ENCODE peak calls at places on chromosomes 11 and 22, in seven cellular contexts. One of them, this sample, is unnamed. For H3K36me3, the result is how much of the 10 kb centered on the place peaks cover.

GRCh38 chr11:114623720-114624119 is 28.1 kb upstream of the NXPE4 start:
- DNase-seq in naive thymus-derived CD4-positive, alpha-beta T cell: no peak
- DNase-seq in heart left ventricle: no peak
- DNase-seq in tibial nerve: no peak
- DNase-seq in mucosa of descending colon: no peak
- DNase-seq in IMR-90: no peak
- DNase-seq in adipocyte: no peak
- DNase-seq in this sample: no peak

GRCh38 chr11:11843233-11843632 is 1.5 kb downstream of the USP47 start:
- DNase-seq in naive thymus-derived CD4-positive, alpha-beta T cell: no peak
- DNase-seq in heart left ventricle: no peak
- DNase-seq in tibial nerve: no peak
- DNase-seq in mucosa of descending colon: no peak
- DNase-seq in IMR-90: peak
- DNase-seq in adipocyte: peak
- DNase-seq in this sample: no peak

GRCh38 chr11:2517016-2517385 is 72.2 kb downstream of the KCNQ1 start:
- DNase-seq in naive thymus-derived CD4-positive, alpha-beta T cell: no peak
- DNase-seq in heart left ventricle: peak
- DNase-seq in tibial nerve: no peak
- DNase-seq in mucosa of descending colon: no peak
- DNase-seq in IMR-90: no peak
- DNase-seq in adipocyte: no peak
- DNase-seq in this sample: peak

GRCh38 chr11:91220476-91221202 is 997.8 kb upstream of the CHORDC1 start:
- DNase-seq in naive thymus-derived CD4-positive, alpha-beta T cell: no peak
- DNase-seq in heart left ventricle: no peak
- DNase-seq in tibial nerve: no peak
- DNase-seq in mucosa of descending colon: no peak
- DNase-seq in IMR-90: peak
- DNase-seq in adipocyte: peak
- DNase-seq in this sample: no peak

GRCh38 chr22:48897959-48898358 is 929.7 kb downstream of the BRD1 start:
- DNase-seq in naive thymus-derived CD4-positive, alpha-beta T cell: no peak
- DNase-seq in heart left ventricle: no peak
- DNase-seq in tibial nerve: no peak
- DNase-seq in mucosa of descending colon: no peak
- DNase-seq in IMR-90: no peak
- DNase-seq in adipocyte: no peak
- DNase-seq in this sample: no peak

GRCh38 chr11:112382561-112382960 is 121.9 kb upstream of the PLET1 start:
- DNase-seq in naive thymus-derived CD4-positive, alpha-beta T cell: no peak
- DNase-seq in heart left ventricle: no peak
- DNase-seq in tibial nerve: no peak
- DNase-seq in mucosa of descending colon: no peak
- DNase-seq in IMR-90: no peak
- DNase-seq in adipocyte: no peak
- DNase-seq in this sample: no peak

GRCh38 chr11:79069504-79069903 is 371.3 kb downstream of the TENM4 start:
- DNase-seq in naive thymus-derived CD4-positive, alpha-beta T cell: no peak
- DNase-seq in heart left ventricle: no peak
- DNase-seq in tibial nerve: no peak
- DNase-seq in mucosa of descending colon: no peak
- DNase-seq in IMR-90: no peak
- DNase-seq in adipocyte: no peak
- DNase-seq in this sample: peak

GRCh38 chr11:9250139-9250582 is 15.0 kb downstream of the DENND5A start:
- DNase-seq in naive thymus-derived CD4-positive, alpha-beta T cell: no peak
- DNase-seq in heart left ventricle: no peak
- DNase-seq in tibial nerve: no peak
- DNase-seq in mucosa of descending colon: no peak
- DNase-seq in IMR-90: no peak
- DNase-seq in adipocyte: no peak
- DNase-seq in this sample: no peak

GRCh38 chr11:60924110-60924905 is at the start of gene TMEM132A:
- DNase-seq in naive thymus-derived CD4-positive, alpha-beta T cell: no peak
- DNase-seq in heart left ventricle: peak
- DNase-seq in tibial nerve: no peak
- DNase-seq in mucosa of descending colon: no peak
- DNase-seq in IMR-90: peak
- DNase-seq in adipocyte: peak
- DNase-seq in this sample: peak

GRCh38 chr22:19037282-19038163 is 84.7 kb downstream of the DGCR2 start:
- DNase-seq in naive thymus-derived CD4-positive, alpha-beta T cell: no peak
- DNase-seq in heart left ventricle: no peak
- DNase-seq in tibial nerve: no peak
- DNase-seq in mucosa of descending colon: no peak
- DNase-seq in IMR-90: no peak
- DNase-seq in adipocyte: no peak
- DNase-seq in this sample: no peak

GRCh38 chr11:125141686-125142535 is 22.6 kb upstream of the PKNOX2 start:
- DNase-seq in naive thymus-derived CD4-positive, alpha-beta T cell: peak
- DNase-seq in heart left ventricle: peak
- DNase-seq in tibial nerve: no peak
- DNase-seq in mucosa of descending colon: no peak
- DNase-seq in IMR-90: peak
- DNase-seq in adipocyte: peak
- DNase-seq in this sample: peak

GRCh38 chr11:91209751-91210150 is 986.9 kb upstream of the CHORDC1 start:
- DNase-seq in naive thymus-derived CD4-positive, alpha-beta T cell: no peak
- DNase-seq in heart left ventricle: no peak
- DNase-seq in tibial nerve: no peak
- DNase-seq in mucosa of descending colon: no peak
- DNase-seq in IMR-90: peak
- DNase-seq in adipocyte: no peak
- DNase-seq in this sample: no peak

GRCh38 chr22:25845985-25846745 is 104.2 kb downstream of the MYO18B start:
- DNase-seq in naive thymus-derived CD4-positive, alpha-beta T cell: no peak
- DNase-seq in heart left ventricle: no peak
- DNase-seq in tibial nerve: no peak
- DNase-seq in mucosa of descending colon: no peak
- DNase-seq in IMR-90: no peak
- DNase-seq in adipocyte: no peak
- DNase-seq in this sample: no peak

GRCh38 chr11:10388574-10388973 is 66.5 kb upstream of the AMPD3 start:
- DNase-seq in naive thymus-derived CD4-positive, alpha-beta T cell: no peak
- DNase-seq in heart left ventricle: peak
- DNase-seq in tibial nerve: no peak
- DNase-seq in mucosa of descending colon: no peak
- DNase-seq in IMR-90: no peak
- DNase-seq in adipocyte: no peak
- DNase-seq in this sample: no peak

GRCh38 chr11:27469333-27469680 is 3.3 kb downstream of the LGR4 start:
- DNase-seq in naive thymus-derived CD4-positive, alpha-beta T cell: no peak
- DNase-seq in heart left ventricle: no peak
- DNase-seq in tibial nerve: no peak
- DNase-seq in mucosa of descending colon: no peak
- DNase-seq in IMR-90: no peak
- DNase-seq in adipocyte: peak
- DNase-seq in this sample: no peak

GRCh38 chr11:27468643-27469332 is 3.8 kb downstream of the LGR4 start:
- DNase-seq in naive thymus-derived CD4-positive, alpha-beta T cell: no peak
- DNase-seq in heart left ventricle: no peak
- DNase-seq in tibial nerve: no peak
- DNase-seq in mucosa of descending colon: no peak
- DNase-seq in IMR-90: peak
- DNase-seq in adipocyte: peak
- DNase-seq in this sample: no peak

GRCh38 chr11:27471588-27472397 is 797 bp downstream of the LGR4 start:
- DNase-seq in naive thymus-derived CD4-positive, alpha-beta T cell: peak
- DNase-seq in heart left ventricle: peak
- DNase-seq in tibial nerve: no peak
- DNase-seq in mucosa of descending colon: peak
- DNase-seq in IMR-90: no peak
- DNase-seq in adipocyte: peak
- DNase-seq in this sample: no peak

GRCh38 chr11:27471067-27471587 is 1.5 kb downstream of the LGR4 start:
- DNase-seq in naive thymus-derived CD4-positive, alpha-beta T cell: no peak
- DNase-seq in heart left ventricle: no peak
- DNase-seq in tibial nerve: no peak
- DNase-seq in mucosa of descending colon: no peak
- DNase-seq in IMR-90: no peak
- DNase-seq in adipocyte: peak
- DNase-seq in this sample: no peak

GRCh38 chr11:27470166-27470565 is 2.4 kb downstream of the LGR4 start:
- DNase-seq in naive thymus-derived CD4-positive, alpha-beta T cell: no peak
- DNase-seq in heart left ventricle: no peak
- DNase-seq in tibial nerve: no peak
- DNase-seq in mucosa of descending colon: no peak
- DNase-seq in IMR-90: no peak
- DNase-seq in adipocyte: no peak
- DNase-seq in this sample: no peak
- H3K4me3 ChIP-seq in naive thymus-derived CD4-positive, alpha-beta T cell: no peak
- H3K4me3 ChIP-seq in heart left ventricle: peak
- H3K4me3 ChIP-seq in tibial nerve: no peak
- H3K4me3 ChIP-seq in mucosa of descending colon: no peak
- H3K4me3 ChIP-seq in IMR-90: no peak
- H3K4me3 ChIP-seq in adipocyte: peak
- H3K4me3 ChIP-seq in this sample: peak

DNA sequence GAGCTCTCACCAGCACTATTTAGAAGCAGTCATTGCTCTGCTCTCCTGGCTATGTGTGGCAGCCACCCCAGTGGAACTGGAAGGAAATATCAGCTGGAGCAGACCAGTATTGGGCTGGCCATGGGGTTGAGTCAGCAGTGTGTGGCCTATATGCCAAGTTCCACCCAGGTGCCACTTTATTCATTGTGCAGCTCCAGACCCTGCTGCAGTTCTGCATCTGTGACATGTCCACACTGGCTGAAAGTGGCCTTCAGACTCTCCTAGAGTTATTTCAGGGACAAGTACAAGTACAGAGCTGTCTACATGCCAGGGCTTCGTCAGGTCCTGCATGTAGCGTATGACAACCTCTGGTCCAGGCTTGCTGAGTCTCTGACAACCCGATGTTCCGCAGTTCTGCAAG is 55.2 kb downstream of the CABIN1 start:
- DNase-seq in naive thymus-derived CD4-positive, alpha-beta T cell: no peak
- DNase-seq in heart left ventricle: peak
- DNase-seq in tibial nerve: no peak
- DNase-seq in mucosa of descending colon: no peak
- DNase-seq in IMR-90: no peak
- DNase-seq in adipocyte: no peak
- DNase-seq in this sample: no peak
- H3K36me3 ChIP-seq in naive thymus-derived CD4-positive, alpha-beta T cell: half or more
- H3K36me3 ChIP-seq in heart left ventricle: under half
- H3K36me3 ChIP-seq in tibial nerve: under half
- H3K36me3 ChIP-seq in mucosa of descending colon: under half
- H3K36me3 ChIP-seq in IMR-90: half or more
- H3K36me3 ChIP-seq in adipocyte: half or more
- H3K36me3 ChIP-seq in this sample: under half

GRCh38 chr11:44892843-44893242 is 57.8 kb downstream of the TP53I11 start:
- DNase-seq in naive thymus-derived CD4-positive, alpha-beta T cell: no peak
- DNase-seq in heart left ventricle: no peak
- DNase-seq in tibial nerve: no peak
- DNase-seq in mucosa of descending colon: no peak
- DNase-seq in IMR-90: no peak
- DNase-seq in adipocyte: no peak
- DNase-seq in this sample: no peak

GRCh38 chr11:44889266-44889665 is 61.4 kb downstream of the TP53I11 start:
- DNase-seq in naive thymus-derived CD4-positive, alpha-beta T cell: no peak
- DNase-seq in heart left ventricle: no peak
- DNase-seq in tibial nerve: no peak
- DNase-seq in mucosa of descending colon: no peak
- DNase-seq in IMR-90: peak
- DNase-seq in adipocyte: peak
- DNase-seq in this sample: no peak

GRCh38 chr11:44894217-44894617 is 56.5 kb downstream of the TP53I11 start:
- DNase-seq in naive thymus-derived CD4-positive, alpha-beta T cell: peak
- DNase-seq in heart left ventricle: peak
- DNase-seq in tibial nerve: peak
- DNase-seq in mucosa of descending colon: peak
- DNase-seq in IMR-90: peak
- DNase-seq in adipocyte: peak
- DNase-seq in this sample: peak

GRCh38 chr11:44887598-44887997 is 63.1 kb downstream of the TP53I11 start:
- DNase-seq in naive thymus-derived CD4-positive, alpha-beta T cell: no peak
- DNase-seq in heart left ventricle: no peak
- DNase-seq in tibial nerve: no peak
- DNase-seq in mucosa of descending colon: no peak
- DNase-seq in IMR-90: no peak
- DNase-seq in adipocyte: no peak
- DNase-seq in this sample: no peak

DNA sequence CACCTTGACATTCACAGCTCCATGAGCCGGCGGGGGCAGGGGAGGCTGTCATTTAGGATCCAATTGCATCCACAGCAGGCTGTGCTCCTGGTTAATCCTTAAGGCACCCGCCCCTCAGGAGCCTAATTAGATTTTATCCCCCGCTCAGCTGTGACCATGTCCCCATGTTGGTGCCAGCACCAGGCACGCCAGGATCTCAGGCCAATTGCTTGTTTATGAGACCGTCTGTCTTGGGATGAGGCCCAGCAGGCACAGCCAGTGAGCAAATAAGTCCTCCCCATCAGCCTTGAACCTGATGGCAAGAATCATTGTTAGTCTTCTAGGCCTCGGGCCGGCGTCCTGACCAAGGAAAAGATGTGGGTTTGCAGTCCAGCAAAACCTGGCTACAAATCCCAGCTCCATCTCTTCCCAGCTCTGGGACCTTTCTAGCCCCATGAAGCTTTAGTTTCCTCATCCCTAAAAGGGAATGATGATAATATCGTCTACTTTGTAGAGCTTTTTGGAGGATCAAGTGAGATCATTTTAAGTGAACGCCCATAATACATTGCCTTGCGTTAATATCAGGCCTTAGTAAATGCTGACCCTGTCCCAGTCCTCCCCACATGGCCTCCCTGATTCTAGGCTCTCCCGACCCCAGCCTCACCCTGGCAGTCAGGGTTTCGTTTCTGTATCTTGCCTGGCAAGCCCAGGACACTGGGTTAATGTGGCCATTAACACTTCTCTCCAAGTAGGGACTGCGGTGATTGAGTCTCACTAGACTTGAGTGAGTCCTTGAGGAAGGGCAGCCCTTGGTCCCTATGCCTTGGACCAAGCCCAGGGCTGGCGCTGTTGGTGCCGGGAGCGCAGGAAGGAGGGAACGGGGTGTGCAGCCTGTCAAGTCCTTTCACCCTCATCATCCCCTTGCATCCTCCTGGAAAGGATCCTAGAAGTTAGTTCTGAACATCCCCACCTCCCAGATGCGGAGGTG is 57.1 kb downstream of the TP53I11 start:
- DNase-seq in naive thymus-derived CD4-positive, alpha-beta T cell: no peak
- DNase-seq in heart left ventricle: no peak
- DNase-seq in tibial nerve: no peak
- DNase-seq in mucosa of descending colon: no peak
- DNase-seq in IMR-90: no peak
- DNase-seq in adipocyte: no peak
- DNase-seq in this sample: no peak
- H3K4me3 ChIP-seq in naive thymus-derived CD4-positive, alpha-beta T cell: no peak
- H3K4me3 ChIP-seq in heart left ventricle: no peak
- H3K4me3 ChIP-seq in tibial nerve: no peak
- H3K4me3 ChIP-seq in mucosa of descending colon: no peak
- H3K4me3 ChIP-seq in IMR-90: no peak
- H3K4me3 ChIP-seq in adipocyte: no peak
- H3K4me3 ChIP-seq in this sample: no peak

DNA sequence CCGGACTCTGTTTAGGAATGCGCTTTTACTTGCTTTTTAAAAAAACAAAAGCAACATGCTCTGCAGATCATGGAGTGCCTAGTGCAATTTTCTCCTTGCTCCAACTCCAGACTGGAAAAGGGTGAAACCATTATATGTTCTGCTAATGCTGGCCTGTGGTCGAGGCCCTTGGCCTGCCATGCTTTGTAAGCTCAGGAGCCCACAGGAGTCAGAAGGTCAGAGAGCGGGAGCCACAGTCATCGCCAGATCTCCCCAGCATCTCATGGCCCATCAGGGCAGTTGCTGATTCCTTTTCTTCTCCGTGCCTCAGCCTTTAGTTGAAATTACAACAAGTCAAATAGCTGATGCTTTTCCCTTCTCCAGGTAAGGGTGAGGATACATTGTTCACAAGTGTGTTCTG is 80.3 kb downstream of the DDIAS start:
- DNase-seq in naive thymus-derived CD4-positive, alpha-beta T cell: no peak
- DNase-seq in heart left ventricle: no peak
- DNase-seq in tibial nerve: no peak
- DNase-seq in mucosa of descending colon: no peak
- DNase-seq in IMR-90: no peak
- DNase-seq in adipocyte: no peak
- DNase-seq in this sample: no peak
- H3K36me3 ChIP-seq in naive thymus-derived CD4-positive, alpha-beta T cell: under half
- H3K36me3 ChIP-seq in heart left ventricle: under half
- H3K36me3 ChIP-seq in tibial nerve: under half
- H3K36me3 ChIP-seq in mucosa of descending colon: under half
- H3K36me3 ChIP-seq in IMR-90: under half
- H3K36me3 ChIP-seq in adipocyte: under half
- H3K36me3 ChIP-seq in this sample: under half